ENCODE peak calls at places on chromosomes 3 and 15, in seven cellular contexts. One of them, this sample, is unnamed.

GRCh38 chr3:197368330-197368729 is 69.9 kb upstream of the DLG1 start:
- DNase-seq in foreskin fibroblast: no peak
- DNase-seq in body of pancreas: no peak
- DNase-seq in left ventricle myocardium inferior: no peak
- DNase-seq in B cell: no peak
- DNase-seq in AG10803: no peak
- DNase-seq in psoas muscle: no peak
- DNase-seq in this sample: no peak

GRCh38 chr15:91561371-91562100 is 292.0 kb upstream of the SLCO3A1 start:
- DNase-seq in psoas muscle: peak; percentile 47
- DNase-seq in left ventricle myocardium inferior: no peak
- DNase-seq in body of pancreas: peak; percentile 16
- DNase-seq in B cell: no peak
- DNase-seq in AG10803: peak; percentile 91
- DNase-seq in foreskin fibroblast: peak; percentile 34
- DNase-seq in this sample: no peak

GRCh38 chr15:70480196-70480856 is 283.0 kb downstream of the UACA start:
- DNase-seq in body of pancreas: peak; percentile 46
- DNase-seq in B cell: no peak
- DNase-seq in left ventricle myocardium inferior: no peak
- DNase-seq in psoas muscle: no peak
- DNase-seq in foreskin fibroblast: no peak
- DNase-seq in AG10803: no peak
- DNase-seq in this sample: peak; percentile 87

GRCh38 chr15:48945386-48945785 is 18.3 kb downstream of the SHC4 start:
- DNase-seq in left ventricle myocardium inferior: no peak
- DNase-seq in foreskin fibroblast: no peak
- DNase-seq in AG10803: no peak
- DNase-seq in psoas muscle: no peak
- DNase-seq in B cell: no peak
- DNase-seq in body of pancreas: no peak
- DNase-seq in this sample: no peak

GRCh38 chr3:23508464-23508863 is 297.3 kb upstream of the UBE2E1 start:
- DNase-seq in body of pancreas: no peak
- DNase-seq in foreskin fibroblast: no peak
- DNase-seq in left ventricle myocardium inferior: no peak
- DNase-seq in B cell: no peak
- DNase-seq in psoas muscle: no peak
- DNase-seq in AG10803: no peak
- DNase-seq in this sample: no peak

GRCh38 chr15:79437275-79438000 is 5.3 kb downstream of the MINAR1 start:
- DNase-seq in left ventricle myocardium inferior: no peak
- DNase-seq in B cell: no peak
- DNase-seq in AG10803: no peak
- DNase-seq in body of pancreas: no peak
- DNase-seq in psoas muscle: no peak
- DNase-seq in foreskin fibroblast: no peak
- DNase-seq in this sample: no peak

GRCh38 chr15:78438595-78439285 is 724 bp downstream of the IREB2 start:
- DNase-seq in psoas muscle: no peak
- DNase-seq in body of pancreas: peak; percentile 10
- DNase-seq in foreskin fibroblast: no peak
- DNase-seq in B cell: peak; percentile 16
- DNase-seq in left ventricle myocardium inferior: no peak
- DNase-seq in AG10803: peak; percentile 31
- DNase-seq in this sample: no peak

GRCh38 chr3:131518682-131519081 is 15.9 kb upstream of the MRPL3 start:
- DNase-seq in AG10803: no peak
- DNase-seq in body of pancreas: no peak
- DNase-seq in psoas muscle: no peak
- DNase-seq in B cell: no peak
- DNase-seq in left ventricle myocardium inferior: no peak
- DNase-seq in foreskin fibroblast: no peak
- DNase-seq in this sample: no peak

GRCh38 chr15:72968531-72968922 is 83.7 kb upstream of the NEO1 start:
- DNase-seq in AG10803: no peak
- DNase-seq in psoas muscle: no peak
- DNase-seq in B cell: no peak
- DNase-seq in left ventricle myocardium inferior: no peak
- DNase-seq in body of pancreas: peak; percentile 31
- DNase-seq in foreskin fibroblast: no peak
- DNase-seq in this sample: no peak

GRCh38 chr3:147589016-147589415 is 179.9 kb downstream of the ZIC1 start:
- DNase-seq in psoas muscle: no peak
- DNase-seq in left ventricle myocardium inferior: no peak
- DNase-seq in AG10803: peak; percentile 79
- DNase-seq in foreskin fibroblast: no peak
- DNase-seq in B cell: no peak
- DNase-seq in body of pancreas: no peak
- DNase-seq in this sample: no peak

GRCh38 chr15:73732911-73733310 is 20.2 kb downstream of the INSYN1 start:
- DNase-seq in foreskin fibroblast: no peak
- DNase-seq in AG10803: no peak
- DNase-seq in left ventricle myocardium inferior: no peak
- DNase-seq in B cell: no peak
- DNase-seq in psoas muscle: no peak
- DNase-seq in body of pancreas: no peak
- DNase-seq in this sample: no peak

GRCh38 chr3:117278424-117279190 is 569.0 kb downstream of the TUSC7 start:
- DNase-seq in psoas muscle: no peak
- DNase-seq in AG10803: no peak
- DNase-seq in left ventricle myocardium inferior: no peak
- DNase-seq in body of pancreas: peak; percentile 77
- DNase-seq in foreskin fibroblast: no peak
- DNase-seq in B cell: no peak
- DNase-seq in this sample: no peak

GRCh38 chr3:99630815-99631214 is 7.6 kb upstream of the COL8A1 start:
- DNase-seq in B cell: no peak
- DNase-seq in left ventricle myocardium inferior: no peak
- DNase-seq in psoas muscle: no peak
- DNase-seq in AG10803: no peak
- DNase-seq in body of pancreas: no peak
- DNase-seq in foreskin fibroblast: no peak
- DNase-seq in this sample: no peak

GRCh38 chr15:92097473-92098178 is 244.1 kb downstream of the SLCO3A1 start:
- DNase-seq in body of pancreas: peak; percentile 51
- DNase-seq in AG10803: peak; percentile 58
- DNase-seq in left ventricle myocardium inferior: no peak
- DNase-seq in B cell: peak; percentile 29
- DNase-seq in foreskin fibroblast: peak; percentile 9
- DNase-seq in psoas muscle: no peak
- DNase-seq in this sample: no peak

GRCh38 chr3:148880681-148881080 is 15.6 kb downstream of the CPA3 start:
- DNase-seq in body of pancreas: peak; percentile 54
- DNase-seq in AG10803: no peak
- DNase-seq in foreskin fibroblast: no peak
- DNase-seq in B cell: no peak
- DNase-seq in psoas muscle: no peak
- DNase-seq in left ventricle myocardium inferior: no peak
- DNase-seq in this sample: no peak

GRCh38 chr3:15502616-15503015 is 18.9 kb downstream of the COLQ start:
- DNase-seq in psoas muscle: no peak
- DNase-seq in AG10803: no peak
- DNase-seq in body of pancreas: no peak
- DNase-seq in left ventricle myocardium inferior: no peak
- DNase-seq in B cell: no peak
- DNase-seq in foreskin fibroblast: no peak
- DNase-seq in this sample: no peak

GRCh38 chr3:169264711-169265110 is 398.8 kb downstream of the MECOM start:
- DNase-seq in AG10803: peak; percentile 11
- DNase-seq in B cell: no peak
- DNase-seq in foreskin fibroblast: no peak
- DNase-seq in body of pancreas: peak; percentile 73
- DNase-seq in left ventricle myocardium inferior: peak; percentile 23
- DNase-seq in psoas muscle: no peak
- DNase-seq in this sample: no peak

GRCh38 chr15:37204698-37205097 is 104.3 kb upstream of the MEIS2 start:
- DNase-seq in body of pancreas: no peak
- DNase-seq in B cell: no peak
- DNase-seq in left ventricle myocardium inferior: no peak
- DNase-seq in psoas muscle: no peak
- DNase-seq in AG10803: no peak
- DNase-seq in foreskin fibroblast: no peak
- DNase-seq in this sample: no peak
- TF ChIP-seq CTCF in body of pancreas: no peak
- TF ChIP-seq CTCF in B cell: no peak
- TF ChIP-seq CTCF in left ventricle myocardium inferior: peak; percentile 21
- TF ChIP-seq CTCF in psoas muscle: no peak
- TF ChIP-seq CTCF in AG10803: no peak
- TF ChIP-seq CTCF in foreskin fibroblast: no peak
- TF ChIP-seq CTCF in this sample: no peak

GRCh38 chr3:155870945-155871745 is 695 bp downstream of the GMPS start:
- DNase-seq in AG10803: peak; percentile 33
- DNase-seq in foreskin fibroblast: peak; percentile 39
- DNase-seq in left ventricle myocardium inferior: peak; percentile 54
- DNase-seq in B cell: peak; percentile 65
- DNase-seq in psoas muscle: peak; percentile 50
- DNase-seq in body of pancreas: peak; percentile 61
- DNase-seq in this sample: peak; percentile 49

GRCh38 chr3:155871746-155872158 is 1.3 kb downstream of the GMPS start:
- DNase-seq in foreskin fibroblast: no peak
- DNase-seq in AG10803: no peak
- DNase-seq in left ventricle myocardium inferior: no peak
- DNase-seq in B cell: no peak
- DNase-seq in psoas muscle: no peak
- DNase-seq in body of pancreas: no peak
- DNase-seq in this sample: no peak

GRCh38 chr3:155872904-155873646 is 2.6 kb downstream of the GMPS start:
- DNase-seq in AG10803: no peak
- DNase-seq in foreskin fibroblast: no peak
- DNase-seq in B cell: no peak
- DNase-seq in psoas muscle: no peak
- DNase-seq in body of pancreas: no peak
- DNase-seq in left ventricle myocardium inferior: no peak
- DNase-seq in this sample: no peak

GRCh38 chr3:155869664-155870063 is 786 bp upstream of the GMPS start:
- DNase-seq in foreskin fibroblast: no peak
- DNase-seq in left ventricle myocardium inferior: no peak
- DNase-seq in body of pancreas: no peak
- DNase-seq in B cell: no peak
- DNase-seq in AG10803: no peak
- DNase-seq in psoas muscle: no peak
- DNase-seq in this sample: no peak

GRCh38 chr3:155870133-155870944 is at the start of gene GMPS:
- DNase-seq in left ventricle myocardium inferior: peak; percentile 94
- DNase-seq in psoas muscle: peak; percentile 95
- DNase-seq in B cell: peak; percentile 98
- DNase-seq in AG10803: peak; percentile 92
- DNase-seq in body of pancreas: peak; percentile 95
- DNase-seq in foreskin fibroblast: peak; percentile 93
- DNase-seq in this sample: peak; percentile 90
- TF ChIP-seq CTCF in left ventricle myocardium inferior: peak; percentile 70
- TF ChIP-seq CTCF in psoas muscle: peak; percentile 59
- TF ChIP-seq CTCF in B cell: peak; percentile 45
- TF ChIP-seq CTCF in AG10803: peak; percentile 24
- TF ChIP-seq CTCF in body of pancreas: peak; percentile 37
- TF ChIP-seq CTCF in foreskin fibroblast: peak; percentile 5
- TF ChIP-seq CTCF in this sample: peak; percentile 62

DNA sequence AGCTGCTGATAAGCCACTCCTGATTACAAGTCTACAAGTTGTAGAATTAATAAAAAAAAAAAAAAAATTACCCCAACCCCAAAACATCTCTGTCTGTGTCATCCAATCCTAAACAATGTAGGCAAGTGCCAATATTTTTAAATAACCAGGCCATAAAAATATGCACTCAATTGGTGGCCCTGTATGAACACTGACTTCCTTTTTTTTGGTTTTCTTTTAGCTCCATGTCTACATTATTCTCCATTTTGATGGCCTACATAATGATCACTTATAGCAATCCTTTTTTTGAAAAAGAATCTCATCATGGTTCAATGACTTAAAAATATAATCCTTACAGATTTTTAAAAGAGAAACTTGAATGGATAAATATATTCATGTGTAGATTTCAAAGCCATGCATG is 72.1 kb downstream of the FOXP1 start:
- DNase-seq in body of pancreas: no peak
- DNase-seq in foreskin fibroblast: no peak
- DNase-seq in left ventricle myocardium inferior: no peak
- DNase-seq in psoas muscle: no peak
- DNase-seq in AG10803: no peak
- DNase-seq in B cell: no peak
- DNase-seq in this sample: no peak
- TF ChIP-seq CTCF in body of pancreas: no peak
- TF ChIP-seq CTCF in foreskin fibroblast: no peak
- TF ChIP-seq CTCF in left ventricle myocardium inferior: no peak
- TF ChIP-seq CTCF in psoas muscle: no peak
- TF ChIP-seq CTCF in AG10803: no peak
- TF ChIP-seq CTCF in B cell: no peak
- TF ChIP-seq CTCF in this sample: no peak

GRCh38 chr3:46090161-46090591 is 62.9 kb upstream of the XCR1 start:
- DNase-seq in foreskin fibroblast: no peak
- DNase-seq in body of pancreas: no peak
- DNase-seq in psoas muscle: no peak
- DNase-seq in AG10803: no peak
- DNase-seq in B cell: no peak
- DNase-seq in left ventricle myocardium inferior: no peak
- DNase-seq in this sample: peak; percentile 82

GRCh38 chr3:46085421-46086082 is 58.3 kb upstream of the XCR1 start:
- DNase-seq in foreskin fibroblast: no peak
- DNase-seq in B cell: no peak
- DNase-seq in psoas muscle: no peak
- DNase-seq in body of pancreas: no peak
- DNase-seq in AG10803: no peak
- DNase-seq in left ventricle myocardium inferior: no peak
- DNase-seq in this sample: no peak

GRCh38 chr3:46086083-46086437 is 58.8 kb upstream of the XCR1 start:
- DNase-seq in B cell: no peak
- DNase-seq in foreskin fibroblast: no peak
- DNase-seq in body of pancreas: no peak
- DNase-seq in left ventricle myocardium inferior: no peak
- DNase-seq in AG10803: no peak
- DNase-seq in psoas muscle: no peak
- DNase-seq in this sample: no peak

GRCh38 chr3:46089237-46090011 is 62.1 kb upstream of the XCR1 start:
- DNase-seq in left ventricle myocardium inferior: peak; percentile 43
- DNase-seq in B cell: peak; percentile 42
- DNase-seq in AG10803: peak; percentile 92
- DNase-seq in foreskin fibroblast: peak; percentile 96
- DNase-seq in psoas muscle: peak; percentile 58
- DNase-seq in body of pancreas: peak; percentile 84
- DNase-seq in this sample: peak; percentile 100

DNA sequence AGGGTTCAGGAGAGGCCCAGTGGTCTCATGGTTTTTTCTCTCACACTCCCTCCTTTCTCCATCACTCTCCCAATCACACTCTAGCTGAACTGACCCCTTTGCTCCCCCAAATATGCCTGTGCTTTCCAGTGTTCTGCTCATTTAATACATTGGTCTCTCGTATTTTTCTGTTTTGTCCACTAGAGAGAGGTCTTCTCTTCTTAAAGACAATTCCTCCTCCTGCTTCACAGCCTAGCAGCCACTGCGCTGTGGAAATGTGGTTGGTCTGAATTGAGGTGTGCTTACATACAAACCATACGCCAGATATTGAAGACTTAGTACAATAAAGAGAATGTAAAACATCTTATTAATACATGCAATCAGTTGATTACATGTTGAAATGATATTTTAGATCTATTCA is 60.6 kb upstream of the XCR1 start:
- DNase-seq in B cell: no peak
- DNase-seq in AG10803: peak; percentile 45
- DNase-seq in foreskin fibroblast: peak; percentile 44
- DNase-seq in body of pancreas: no peak
- DNase-seq in psoas muscle: no peak
- DNase-seq in left ventricle myocardium inferior: no peak
- DNase-seq in this sample: peak; percentile 69
- TF ChIP-seq CTCF in B cell: peak; percentile 32
- TF ChIP-seq CTCF in AG10803: peak; percentile 47
- TF ChIP-seq CTCF in foreskin fibroblast: peak; percentile 13
- TF ChIP-seq CTCF in body of pancreas: no peak
- TF ChIP-seq CTCF in psoas muscle: no peak
- TF ChIP-seq CTCF in left ventricle myocardium inferior: peak; percentile 31
- TF ChIP-seq CTCF in this sample: peak; percentile 70

This sample was measured in CD14-positive monocyte.